ENCODE peak calls at places on chromosomes 16 and 17, in eight cellular contexts. C, K, D, B, Q, S, N and Z are unnamed samples.

GRCh38 chr16:8403978-8404738 is 186.2 kb downstream of the TMEM114 start:
- DNase-seq in C (no peak), K (no peak), D (no peak), B (no peak), Q (no peak), S (no peak), N (no peak), Z (no peak)

GRCh38 chr16:57795431-57795878 is 6.8 kb downstream of the KIFC3 start:
- DNase-seq in C (peak), K (no peak), D (peak), B (no peak), Q (peak), S (no peak), N (no peak), Z (no peak)

GRCh38 chr16:3730161-3731125 is 13.1 kb upstream of the TRAP1 start:
- DNase-seq in C (no peak), K (no peak), D (no peak), B (no peak), Q (no peak), S (no peak), N (no peak), Z (peak)

GRCh38 chr17:35892091-35892637 is 12.0 kb upstream of the CCL5 start:
- DNase-seq in C (no peak), K (no peak), D (peak), B (no peak), Q (peak), S (no peak), N (no peak), Z (no peak)

GRCh38 chr16:2088192-2088631 is 40.4 kb downstream of the TSC2 start:
- DNase-seq in C (no peak), K (no peak), D (no peak), B (no peak), Q (no peak), S (peak), N (no peak), Z (no peak)

GRCh38 chr16:2208308-2208707 is 2.4 kb downstream of the BRICD5 start:
- DNase-seq in C (no peak), K (no peak), D (no peak), B (no peak), Q (no peak), S (no peak), N (no peak), Z (no peak)

GRCh38 chr16:2769675-2770056 is 7.4 kb downstream of the ELOB start:
- DNase-seq in C (no peak), K (no peak), D (peak), B (no peak), Q (no peak), S (no peak), N (no peak), Z (no peak)

GRCh38 chr16:64975821-64976220 is 146.0 kb downstream of the CDH11 start:
- DNase-seq in C (no peak), K (no peak), D (peak), B (no peak), Q (peak), S (no peak), N (no peak), Z (no peak)

GRCh38 chr17:79623786-79624657 is 13.2 kb upstream of the RBFOX3 start:
- DNase-seq in C (peak), K (no peak), D (no peak), B (peak), Q (no peak), S (peak), N (no peak), Z (no peak)

GRCh38 chr17:41415833-41416335 is 8.5 kb downstream of the KRT37 start:
- DNase-seq in C (no peak), K (no peak), D (peak), B (peak), Q (peak), S (no peak), N (no peak), Z (no peak)

GRCh38 chr16:66431760-66432159 is 4.7 kb downstream of the BEAN1 start:
- DNase-seq in C (no peak), K (no peak), D (no peak), B (no peak), Q (no peak), S (no peak), N (no peak), Z (no peak)

GRCh38 chr16:3599922-3600321 is 11.5 kb downstream of the SLX4 start:
- DNase-seq in C (no peak), K (no peak), D (no peak), B (no peak), Q (no peak), S (no peak), N (no peak), Z (no peak)

GRCh38 chr17:31541559-31541958 is 150.1 kb downstream of the RAB11FIP4 start:
- DNase-seq in C (peak), K (no peak), D (no peak), B (no peak), Q (no peak), S (no peak), N (no peak), Z (no peak)

GRCh38 chr17:37440424-37440823 is 33.7 kb downstream of the TADA2A start:
- DNase-seq in C (no peak), K (no peak), D (no peak), B (no peak), Q (no peak), S (no peak), N (no peak), Z (no peak)

GRCh38 chr17:37432671-37433070 is 26.0 kb downstream of the TADA2A start:
- DNase-seq in C (no peak), K (no peak), D (no peak), B (no peak), Q (no peak), S (no peak), N (no peak), Z (no peak)

DNA sequence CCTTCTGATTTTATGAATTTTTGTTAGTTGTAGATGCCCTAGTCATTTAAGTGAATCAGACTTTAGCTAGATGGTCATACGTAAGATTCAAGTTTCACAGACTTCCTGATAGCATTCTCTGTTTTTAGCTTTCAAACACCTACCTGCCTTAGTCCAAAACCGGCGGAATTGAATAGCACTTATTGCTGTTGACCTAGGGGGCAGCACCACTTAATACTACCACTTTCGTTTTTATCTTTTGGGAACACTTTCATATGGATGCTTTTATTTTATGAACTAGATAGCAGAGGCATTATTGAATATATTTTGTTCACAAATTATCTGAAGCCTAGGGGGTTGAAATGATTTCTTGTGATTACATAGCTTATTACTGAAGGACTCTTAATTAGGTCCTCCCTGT is 31.5 kb downstream of the TADA2A start:
- DNase-seq in C (no peak), K (no peak), D (no peak), B (no peak), Q (no peak), S (no peak), N (no peak), Z (no peak)
- TF ChIP-seq CTCF in C (no peak), K (peak), D (no peak), B (no peak), Q (peak), S (no peak), N (peak), Z (no peak)

DNA sequence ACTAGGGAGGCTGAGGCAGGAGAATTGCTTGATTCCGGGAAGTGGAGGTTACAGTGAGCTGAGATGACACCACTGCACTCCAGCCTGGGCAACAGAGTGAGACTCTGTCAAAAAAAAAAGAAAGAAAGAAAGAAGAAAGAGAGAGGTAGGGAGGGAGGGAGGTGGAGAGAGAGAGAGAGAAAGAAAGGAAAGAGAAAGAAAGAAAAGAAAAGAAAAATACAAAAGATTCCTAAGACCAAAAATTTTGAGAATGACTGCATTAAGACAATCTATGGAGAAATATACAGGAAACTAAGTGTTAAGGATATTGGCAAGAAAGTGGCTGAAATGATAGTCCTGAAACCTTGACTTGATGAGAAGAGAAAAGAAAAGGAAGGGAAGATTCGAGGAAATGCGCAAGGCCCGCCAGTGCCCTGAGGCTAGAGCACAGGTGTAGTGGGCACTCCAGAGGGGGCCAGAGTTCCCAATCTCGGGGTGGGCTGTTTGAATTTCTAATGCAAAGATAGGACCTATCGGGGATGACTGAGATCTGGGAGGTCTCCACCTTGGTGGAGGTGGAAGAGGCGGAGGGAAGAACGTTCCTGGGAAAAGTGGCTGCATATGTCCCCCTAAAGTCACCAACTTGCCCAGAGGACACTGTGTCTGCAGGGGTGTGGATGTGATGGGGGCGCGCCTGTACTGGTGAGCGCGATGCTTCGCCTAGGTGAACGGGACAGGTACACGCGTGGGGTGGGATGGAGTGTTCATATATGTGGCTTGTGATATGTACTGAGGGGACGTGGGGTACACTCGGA is 654 bp upstream of the SCNN1B start:
- DNase-seq in C (no peak), K (no peak), D (no peak), B (no peak), Q (no peak), S (no peak), N (no peak), Z (no peak)
- TF ChIP-seq CTCF in C (no peak), K (no peak), D (no peak), B (no peak), Q (no peak), S (no peak), N (no peak), Z (no peak)

GRCh38 chr17:2931426-2931825 is 132.0 kb downstream of the OR1D5 start:
- DNase-seq in C (peak), K (no peak), D (no peak), B (no peak), Q (no peak), S (no peak), N (no peak), Z (no peak)

GRCh38 chr17:2928294-2928890 is 132.2 kb downstream of the RAP1GAP2 start:
- DNase-seq in C (no peak), K (no peak), D (no peak), B (no peak), Q (no peak), S (no peak), N (peak), Z (no peak)

GRCh38 chr17:2931901-2932300 is 131.5 kb downstream of the OR1D5 start:
- DNase-seq in C (no peak), K (no peak), D (no peak), B (no peak), Q (no peak), S (no peak), N (no peak), Z (no peak)

GRCh38 chr17:2932946-2933345 is 130.5 kb downstream of the OR1D5 start:
- DNase-seq in C (no peak), K (no peak), D (no peak), B (no peak), Q (no peak), S (no peak), N (no peak), Z (no peak)

DNA sequence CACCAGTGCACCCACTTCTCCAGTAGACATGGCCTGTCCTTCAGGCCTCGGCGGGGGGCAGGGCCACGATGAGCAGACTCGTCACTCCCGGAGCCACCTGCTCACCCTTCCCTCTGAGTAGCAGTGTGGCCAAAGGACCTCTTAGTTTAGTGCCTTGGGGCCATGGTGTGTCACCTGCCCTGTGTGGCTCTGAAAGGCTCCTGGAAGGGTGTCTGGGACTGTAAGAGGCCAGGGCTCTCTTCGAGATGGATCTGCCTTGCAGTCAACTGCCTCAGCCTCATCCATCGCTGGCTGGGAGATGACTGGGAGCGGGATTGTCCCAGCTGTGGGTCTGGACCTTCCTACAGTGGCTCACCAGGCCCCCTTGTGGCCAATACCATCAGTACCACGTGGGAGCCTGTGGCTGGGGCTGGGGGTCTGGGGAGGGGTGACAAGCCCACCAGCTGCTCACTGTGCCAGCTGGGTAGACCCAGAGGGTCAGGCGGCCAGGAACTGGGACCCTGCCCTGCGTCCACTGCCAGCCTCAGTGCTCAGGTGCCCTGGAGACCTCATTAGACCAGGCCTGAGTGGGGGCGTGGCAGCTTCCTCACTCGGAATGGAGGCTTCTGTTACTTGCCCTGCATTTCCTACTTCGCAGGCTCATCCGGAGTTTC is 133.4 kb downstream of the OR1D5 start:
- DNase-seq in C (peak), K (no peak), D (peak), B (no peak), Q (peak), S (no peak), N (peak), Z (peak)
- TF ChIP-seq CTCF in C (peak), K (peak), D (peak), B (no peak), Q (peak), S (peak), N (peak), Z (peak)

GRCh38 chr16:340370-341091 is 12.0 kb downstream of the AXIN1 start:
- DNase-seq in C (no peak), K (no peak), D (no peak), B (no peak), Q (no peak), S (no peak), N (no peak), Z (no peak)
- TF ChIP-seq CTCF in C (no peak), K (no peak), D (no peak), B (no peak), Q (no peak), S (no peak), N (no peak), Z (no peak)

DNA sequence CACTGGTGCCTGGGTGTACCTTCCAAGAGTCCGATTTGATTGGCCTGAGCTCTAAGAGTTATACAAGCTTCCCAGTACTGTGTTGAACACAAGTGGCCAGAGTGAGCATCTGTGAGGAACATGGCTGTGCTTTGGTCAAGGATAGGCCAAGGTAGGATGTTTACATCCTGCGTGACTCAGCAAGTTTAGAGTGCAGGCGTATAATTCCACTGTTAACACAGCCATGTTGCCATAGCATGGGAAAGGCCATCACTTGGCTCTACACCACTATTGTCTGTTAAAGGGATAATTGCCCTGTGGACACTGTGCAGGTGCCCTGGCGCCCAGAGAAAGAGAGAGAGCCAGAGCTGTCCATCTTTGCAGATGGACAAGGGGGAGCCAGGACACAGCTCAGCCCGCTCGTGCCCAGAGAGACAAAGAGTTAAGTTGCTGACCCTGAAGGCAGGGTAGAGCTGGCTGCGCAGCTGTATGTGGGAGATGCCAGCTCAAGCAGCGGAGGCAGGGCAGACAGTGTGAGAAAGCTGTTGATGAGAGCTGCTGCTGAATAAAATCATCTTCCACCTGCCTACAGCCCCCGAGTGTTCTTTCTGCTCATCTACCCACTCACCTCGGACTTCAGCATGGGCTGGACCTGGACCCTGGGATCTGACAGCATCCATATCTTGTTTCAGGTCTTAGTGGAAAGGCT is 11.7 kb downstream of the CFAP52 start:
- DNase-seq in C (no peak), K (no peak), D (no peak), B (no peak), Q (no peak), S (no peak), N (no peak), Z (no peak)
- TF ChIP-seq CTCF in C (no peak), K (no peak), D (no peak), B (no peak), Q (no peak), S (no peak), N (no peak), Z (no peak)

GRCh38 chr17:77651983-77652382 is 306.5 kb upstream of the TNRC6C start:
- DNase-seq in C (no peak), K (no peak), D (no peak), B (no peak), Q (no peak), S (no peak), N (no peak), Z (no peak)

GRCh38 chr17:77654296-77654695 is 304.2 kb upstream of the TNRC6C start:
- DNase-seq in C (no peak), K (no peak), D (no peak), B (no peak), Q (no peak), S (no peak), N (no peak), Z (no peak)

GRCh38 chr17:77645441-77646430 is 312.8 kb upstream of the TNRC6C start:
- DNase-seq in C (no peak), K (no peak), D (peak), B (no peak), Q (peak), S (no peak), N (no peak), Z (no peak)

GRCh38 chr17:77647531-77647930 is 311.0 kb upstream of the TNRC6C start:
- DNase-seq in C (no peak), K (no peak), D (no peak), B (no peak), Q (no peak), S (no peak), N (no peak), Z (no peak)

DNA sequence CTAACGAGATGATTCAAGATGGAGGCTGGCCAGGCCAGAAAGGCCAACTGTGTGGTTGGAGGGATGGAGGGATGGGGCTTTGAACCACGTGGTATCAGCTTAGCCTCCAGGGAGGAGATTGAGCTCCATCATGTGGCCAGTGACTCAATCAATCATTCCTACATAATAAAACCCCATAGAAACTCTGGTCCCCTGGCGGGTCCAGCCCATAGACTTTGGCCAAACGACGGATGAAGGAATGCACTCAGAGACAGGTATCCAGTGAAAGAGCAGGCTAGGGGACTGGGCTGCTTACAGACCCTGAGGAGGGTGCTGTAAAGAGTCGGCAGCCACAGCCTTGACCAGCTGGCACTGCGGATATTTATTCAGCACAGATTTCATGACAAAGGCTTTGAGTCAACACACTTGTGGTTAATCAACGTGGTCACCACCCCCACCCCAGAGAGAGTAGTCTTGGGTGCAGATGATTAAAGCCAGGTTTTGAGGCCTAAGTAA is 308.7 kb upstream of the TNRC6C start:
- DNase-seq in C (no peak), K (no peak), D (peak), B (peak), Q (no peak), S (no peak), N (no peak), Z (no peak)
- TF ChIP-seq CTCF in C (no peak), K (no peak), D (no peak), B (no peak), Q (no peak), S (no peak), N (no peak), Z (no peak)

DNA sequence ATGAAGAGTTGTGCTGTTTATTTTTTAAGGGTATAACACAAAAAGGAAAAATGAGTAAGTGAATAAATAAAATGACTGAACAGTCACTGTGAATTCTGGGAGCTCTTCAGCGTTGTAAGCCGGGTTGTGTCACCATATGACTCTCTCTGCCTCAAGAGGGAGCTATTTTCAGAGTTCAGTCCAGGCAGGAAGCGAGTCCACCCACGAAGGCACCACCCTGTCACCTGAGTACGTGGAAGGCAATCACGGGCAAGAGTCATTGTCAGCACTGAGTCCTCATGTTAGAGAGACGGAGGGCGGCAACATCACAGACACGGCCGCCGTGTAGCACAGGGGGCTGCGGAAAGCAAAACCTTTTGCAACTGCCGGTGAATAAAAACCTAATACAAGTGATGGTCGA is 227.6 kb downstream of the UTP18 start:
- DNase-seq in C (peak), K (no peak), D (peak), B (no peak), Q (no peak), S (no peak), N (no peak), Z (no peak)
- TF ChIP-seq CTCF in C (no peak), K (no peak), D (no peak), B (no peak), Q (peak), S (no peak), N (peak), Z (peak)

GRCh38 chr17:29042679-29043538 is at the start of gene PIPOX:
- DNase-seq in C (peak), K (no peak), D (peak), B (no peak), Q (peak), S (peak), N (no peak), Z (no peak)
- TF ChIP-seq CTCF in C (no peak), K (no peak), D (no peak), B (no peak), Q (peak), S (no peak), N (no peak), Z (no peak)

GRCh38 chr17:81489012-81489968 is 23.3 kb downstream of the ACTG1 start:
- DNase-seq in C (no peak), K (no peak), D (no peak), B (no peak), Q (no peak), S (no peak), N (no peak), Z (peak)

GRCh38 chr17:81489986-81490598 is 22.5 kb downstream of the ACTG1 start:
- DNase-seq in C (no peak), K (no peak), D (no peak), B (no peak), Q (no peak), S (no peak), N (no peak), Z (peak)

GRCh38 chr17:81487487-81488275 is 24.9 kb downstream of the ACTG1 start:
- DNase-seq in C (peak), K (no peak), D (peak), B (peak), Q (peak), S (peak), N (peak), Z (peak)

GRCh38 chr17:81487089-81487486 is 25.5 kb downstream of the ACTG1 start:
- DNase-seq in C (no peak), K (no peak), D (no peak), B (no peak), Q (no peak), S (no peak), N (no peak), Z (no peak)

GRCh38 chr17:81488276-81488860 is 24.2 kb downstream of the ACTG1 start:
- DNase-seq in C (no peak), K (no peak), D (no peak), B (no peak), Q (no peak), S (no peak), N (no peak), Z (no peak)
- TF ChIP-seq CTCF in C (no peak), K (no peak), D (no peak), B (no peak), Q (no peak), S (no peak), N (no peak), Z (peak)